ENCODE peak calls at places on chromosome 3, in six cellular contexts. Y is Daoy; U is lower lobe of right lung; E is IMR-90; C is substantia nigra; F is activated CD8-positive, alpha-beta memory T cell treated with anti-CD3 and anti-CD28 coated beads for 48 hours. J is an unnamed sample.
A peak's percentile ranks its signal among the peaks of the same experiment; 100 is the strongest.

GRCh38 chr3:5188419-5189405 is 1.2 kb downstream of the EDEM1 start:
- DNase-seq in Y (peak; percentile 10), U (peak; percentile 75), E (peak; percentile 17), C (no peak), F (no peak), J (peak; percentile 36)

GRCh38 chr3:105505167-105505566 is 138.5 kb downstream of the ALCAM start:
- DNase-seq in Y (no peak), U (no peak), E (no peak), C (no peak), F (no peak), J (no peak)

GRCh38 chr3:52781741-52782140 is 4.3 kb downstream of the ITIH1 start:
- DNase-seq in Y (no peak), U (peak; percentile 14), E (no peak), C (no peak), F (no peak), J (no peak)

GRCh38 chr3:38004415-38005075 is 14.0 kb downstream of the VILL start:
- DNase-seq in Y (peak; percentile 57), U (peak; percentile 83), E (peak; percentile 59), C (peak; percentile 74), F (no peak), J (peak; percentile 63)

GRCh38 chr3:94928921-94929320 is 866.1 kb downstream of the NSUN3 start:
- DNase-seq in Y (peak; percentile 11), U (no peak), E (no peak), C (no peak), F (no peak), J (no peak)

GRCh38 chr3:148911173-148911572 is 46.1 kb downstream of the CPA3 start:
- DNase-seq in Y (peak; percentile 13), U (no peak), E (no peak), C (no peak), F (no peak), J (no peak)

GRCh38 chr3:61155701-61156292 is 95.5 kb downstream of the FHIT start:
- DNase-seq in Y (no peak), U (no peak), E (no peak), C (no peak), F (no peak), J (no peak)

GRCh38 chr3:155425351-155425750 is 131.9 kb upstream of the STRIT1 start:
- DNase-seq in Y (no peak), U (no peak), E (no peak), C (no peak), F (no peak), J (no peak)

GRCh38 chr3:183298708-183299153 is 45.7 kb downstream of the B3GNT5 start:
- DNase-seq in Y (peak; percentile 96), U (peak; percentile 79), E (peak; percentile 94), C (peak; percentile 45), F (no peak), J (no peak)

GRCh38 chr3:194250104-194251002 is 100.8 kb downstream of the CPN2 start:
- DNase-seq in Y (peak; percentile 31), U (no peak), E (peak; percentile 25), C (no peak), F (no peak), J (no peak)

GRCh38 chr3:8504611-8504973 is 3.0 kb downstream of the LMCD1 start:
- DNase-seq in Y (no peak), U (no peak), E (no peak), C (no peak), F (no peak), J (no peak)

GRCh38 chr3:171306631-171307030 is 153.6 kb downstream of the TNIK start:
- DNase-seq in Y (peak; percentile 97), U (no peak), E (peak; percentile 99), C (peak; percentile 56), F (no peak), J (no peak)

GRCh38 chr3:53191836-53192480 is 30.9 kb downstream of the PRKCD start:
- DNase-seq in Y (no peak), U (no peak), E (no peak), C (no peak), F (no peak), J (no peak)

GRCh38 chr3:71228156-71228885 is 355.2 kb downstream of the FOXP1 start:
- DNase-seq in Y (no peak), U (no peak), E (no peak), C (no peak), F (no peak), J (no peak)

GRCh38 chr3:49702672-49703071 is 13.3 kb downstream of the RNF123 start:
- DNase-seq in Y (no peak), U (no peak), E (no peak), C (no peak), F (no peak), J (no peak)

GRCh38 chr3:45964139-45964538 is 20.9 kb downstream of the CXCR6 start:
- DNase-seq in Y (no peak), U (no peak), E (no peak), C (no peak), F (no peak), J (peak; percentile 56)

GRCh38 chr3:196989721-196990262 is 21.2 kb upstream of the PIGZ start:
- DNase-seq in Y (no peak), U (no peak), E (no peak), C (no peak), F (no peak), J (no peak)

GRCh38 chr3:139677341-139678155 is at the start of gene NMNAT3:
- DNase-seq in Y (peak; percentile 83), U (peak; percentile 94), E (peak; percentile 7), C (peak; percentile 77), F (peak; percentile 50), J (peak; percentile 85)

GRCh38 chr3:15387171-15387581 is 40.2 kb downstream of the METTL6 start:
- DNase-seq in Y (peak; percentile 51), U (no peak), E (peak; percentile 27), C (no peak), F (no peak), J (no peak)

GRCh38 chr3:49916686-49917085 is 12.9 kb downstream of the MON1A start:
- DNase-seq in Y (no peak), U (no peak), E (peak; percentile 45), C (no peak), F (no peak), J (no peak)

GRCh38 chr3:53056442-53056841 is 10.6 kb upstream of the SFMBT1 start:
- DNase-seq in Y (no peak), U (no peak), E (peak; percentile 24), C (no peak), F (no peak), J (no peak)